ENCODE peak calls at places on chromosome 2, in ten cellular contexts. E is brain microvascular endothelial cell; X is cardiac muscle cell; K is adrenal gland; I is BE2C; C is CD4-positive, alpha-beta T cell; W is mesothelial cell of epicardium; J is fibroblast of mammary gland; R is K562; D is HepG2. B is an unnamed sample.
A peak's percentile ranks its signal among the peaks of the same experiment; 100 is the strongest.

GRCh38 chr2:101474752-101475384 is at the start of gene RFX8:
- DNase-seq in E (peak; percentile 84), X (peak; percentile 90), K (no peak), I (no peak), C (peak; percentile 33), W (no peak), J (peak; percentile 100), R (no peak), D (peak; percentile 53), B (no peak)

GRCh38 chr2:181891966-181892794 is 650 bp downstream of the ITPRID2 start:
- DNase-seq in E (peak; percentile 46), X (peak; percentile 72), K (peak; percentile 79), I (peak; percentile 54), C (peak; percentile 33), W (peak; percentile 36), J (peak; percentile 45), R (peak; percentile 59), D (peak; percentile 72), B (peak; percentile 90)

GRCh38 chr2:234850818-234851217 is 101.0 kb upstream of the SH3BP4 start:
- DNase-seq in E (no peak), X (no peak), K (no peak), I (no peak), C (no peak), W (no peak), J (no peak), R (no peak), D (no peak), B (no peak)

GRCh38 chr2:228938629-228939028 is 332.5 kb downstream of the PID1 start:
- DNase-seq in E (no peak), X (peak; percentile 36), K (no peak), I (no peak), C (no peak), W (no peak), J (peak; percentile 53), R (no peak), D (no peak), B (no peak)

GRCh38 chr2:227890495-227891079 is 19.2 kb downstream of the DAW1 start:
- DNase-seq in E (no peak), X (peak; percentile 76), K (no peak), I (no peak), C (no peak), W (no peak), J (peak; percentile 72), R (peak; percentile 21), D (peak; percentile 53), B (no peak)

GRCh38 chr2:98637401-98638144 is 29.2 kb downstream of the UNC50 start:
- DNase-seq in E (no peak), X (no peak), K (no peak), I (no peak), C (peak; percentile 25), W (no peak), J (no peak), R (no peak), D (no peak), B (no peak)

GRCh38 chr2:68340631-68341329 is 21.0 kb upstream of the CNRIP1 start:
- DNase-seq in E (no peak), X (no peak), K (no peak), I (no peak), C (no peak), W (no peak), J (no peak), R (no peak), D (no peak), B (no peak)

GRCh38 chr2:147110317-147110716 is 734.5 kb upstream of the ACVR2A start:
- DNase-seq in E (no peak), X (no peak), K (no peak), I (no peak), C (no peak), W (no peak), J (peak; percentile 11), R (no peak), D (no peak), B (no peak)

GRCh38 chr2:188394931-188395330 is 103.3 kb downstream of the GULP1 start:
- DNase-seq in E (no peak), X (no peak), K (no peak), I (no peak), C (no peak), W (no peak), J (no peak), R (no peak), D (no peak), B (no peak)

GRCh38 chr2:168201722-168202121 is 45.7 kb downstream of the STK39 start:
- DNase-seq in E (no peak), X (no peak), K (no peak), I (no peak), C (no peak), W (no peak), J (no peak), R (no peak), D (no peak), B (no peak)

GRCh38 chr2:96374211-96374951 is 38.8 kb downstream of the NCAPH start:
- DNase-seq in E (peak; percentile 32), X (peak; percentile 44), K (peak; percentile 57), I (peak; percentile 61), C (no peak), W (no peak), J (peak; percentile 59), R (no peak), D (no peak), B (no peak)

GRCh38 chr2:155100261-155100660 is 401.8 kb downstream of the KCNJ3 start:
- DNase-seq in E (no peak), X (no peak), K (no peak), I (no peak), C (no peak), W (no peak), J (no peak), R (no peak), D (no peak), B (no peak)

GRCh38 chr2:171160630-171161424 is at the start of gene TLK1:
- DNase-seq in E (peak; percentile 41), X (peak; percentile 72), K (peak; percentile 86), I (peak; percentile 67), C (peak; percentile 70), W (peak; percentile 56), J (peak; percentile 55), R (peak; percentile 93), D (peak; percentile 73), B (no peak)

GRCh38 chr2:203934006-203934632 is 2.4 kb upstream of the ICOS start:
- DNase-seq in E (no peak), X (no peak), K (no peak), I (no peak), C (no peak), W (no peak), J (no peak), R (no peak), D (no peak), B (no peak)

GRCh38 chr2:196555726-196556125 is 83.8 kb upstream of the CCDC150 start:
- DNase-seq in E (no peak), X (no peak), K (no peak), I (no peak), C (no peak), W (no peak), J (no peak), R (no peak), D (no peak), B (no peak)

GRCh38 chr2:152098033-152098797 is 629 bp downstream of the CACNB4 start:
- DNase-seq in E (peak; percentile 7), X (peak; percentile 14), K (peak; percentile 50), I (no peak), C (no peak), W (no peak), J (peak; percentile 5), R (no peak), D (no peak), B (no peak)

GRCh38 chr2:24435391-24436316 is 55.4 kb upstream of the NCOA1 start:
- DNase-seq in E (peak; percentile 38), X (peak; percentile 88), K (peak; percentile 61), I (peak; percentile 71), C (no peak), W (peak; percentile 25), J (peak; percentile 68), R (no peak), D (no peak), B (no peak)

GRCh38 chr2:68235090-68235489 is 17.2 kb downstream of the PPP3R1 start:
- DNase-seq in E (no peak), X (no peak), K (no peak), I (peak; percentile 34), C (no peak), W (no peak), J (no peak), R (no peak), D (no peak), B (no peak)

GRCh38 chr2:148565272-148565894 is 79.2 kb upstream of the EPC2 start:
- DNase-seq in E (no peak), X (peak; percentile 16), K (no peak), I (no peak), C (no peak), W (no peak), J (peak; percentile 7), R (no peak), D (no peak), B (no peak)
- TF ChIP-seq CTCF in E (peak; percentile 52), X (peak; percentile 20), K (peak; percentile 17), I (peak; percentile 26), C (no peak), W (no peak), J (peak; percentile 22), R (peak; percentile 33), D (peak; percentile 46), B (peak; percentile 63)

DNA sequence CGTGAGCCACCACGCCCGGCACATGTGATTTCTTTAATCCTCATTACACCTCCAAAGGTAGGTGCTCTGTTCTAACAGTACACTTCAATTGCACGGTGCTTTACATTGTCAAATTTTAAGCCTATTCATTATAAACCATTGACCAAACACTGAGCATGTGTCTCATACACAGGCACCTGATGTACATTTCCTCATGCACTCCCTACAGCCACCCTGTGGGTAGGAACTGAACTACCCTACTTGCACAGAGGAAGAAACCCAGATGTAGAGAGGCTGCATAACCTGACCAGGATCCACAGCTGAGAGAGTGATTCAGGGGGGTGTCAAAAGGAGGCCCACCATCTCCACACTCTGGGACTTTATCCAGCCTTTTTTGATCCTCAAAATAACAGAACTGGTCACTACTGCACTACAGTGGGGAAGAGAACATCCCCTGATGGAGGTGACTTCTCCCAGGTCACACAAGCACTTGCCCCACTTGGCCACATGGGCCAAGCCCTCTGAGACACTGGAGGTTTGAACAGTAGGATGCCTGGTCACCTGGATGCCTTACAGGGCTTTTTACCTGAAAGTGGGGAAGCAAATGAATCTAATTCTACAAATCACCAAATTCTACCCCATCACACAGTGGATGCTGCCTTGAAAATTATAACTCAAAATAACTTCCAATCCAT is 6.9 kb upstream of the DPYSL5 start:
- DNase-seq in E (no peak), X (no peak), K (no peak), I (peak; percentile 28), C (no peak), W (no peak), J (no peak), R (no peak), D (peak; percentile 15), B (no peak)
- TF ChIP-seq CTCF in E (no peak), X (no peak), K (no peak), I (peak; percentile 52), C (no peak), W (no peak), J (peak; percentile 16), R (peak; percentile 45), D (peak; percentile 29), B (no peak)

GRCh38 chr2:219997341-219997851 is 370.0 kb downstream of the SLC4A3 start:
- DNase-seq in E (peak; percentile 39), X (peak; percentile 64), K (peak; percentile 84), I (peak; percentile 40), C (no peak), W (peak; percentile 46), J (peak; percentile 52), R (peak; percentile 14), D (no peak), B (no peak)
- TF ChIP-seq CTCF in E (peak; percentile 81), X (peak; percentile 71), K (peak; percentile 74), I (peak; percentile 43), C (no peak), W (peak; percentile 61), J (peak; percentile 55), R (peak; percentile 45), D (peak; percentile 49), B (peak; percentile 81)

GRCh38 chr2:111958901-111959300 is 60.5 kb downstream of the MERTK start:
- DNase-seq in E (no peak), X (no peak), K (no peak), I (no peak), C (no peak), W (no peak), J (no peak), R (no peak), D (no peak), B (no peak)
- TF ChIP-seq CTCF in E (peak; percentile 42), X (no peak), K (peak; percentile 39), I (peak; percentile 7), C (no peak), W (peak; percentile 49), J (no peak), R (no peak), D (no peak), B (peak; percentile 32)